ENCODE peak calls at places on chromosomes 11 and 22, in four cellular contexts. One of them, this sample, is unnamed.

GRCh38 chr11:122040476-122040875 is 75.5 kb downstream of the BLID start:
- DNase-seq in adrenal gland: no peak
- DNase-seq in right atrium auricular region: no peak
- DNase-seq in HCT116: no peak
- DNase-seq in this sample: no peak

GRCh38 chr11:32053151-32053550 is 37.7 kb upstream of the RCN1 start:
- DNase-seq in adrenal gland: no peak
- DNase-seq in right atrium auricular region: no peak
- DNase-seq in HCT116: no peak
- DNase-seq in this sample: no peak

GRCh38 chr11:19664896-19665548 is 47.6 kb upstream of the NAV2 start:
- DNase-seq in adrenal gland: peak; percentile 38
- DNase-seq in right atrium auricular region: peak; percentile 77
- DNase-seq in HCT116: no peak
- DNase-seq in this sample: no peak

GRCh38 chr11:86150826-86151187 is 81.9 kb upstream of the PICALM start:
- DNase-seq in adrenal gland: no peak
- DNase-seq in right atrium auricular region: no peak
- DNase-seq in HCT116: no peak
- DNase-seq in this sample: no peak

GRCh38 chr11:118046051-118046963 is 30.6 kb upstream of the TMPRSS4 start:
- DNase-seq in adrenal gland: no peak
- DNase-seq in right atrium auricular region: no peak
- DNase-seq in HCT116: no peak
- DNase-seq in this sample: no peak

GRCh38 chr11:72573380-72573949 is 100.8 kb downstream of the PDE2A start:
- DNase-seq in adrenal gland: peak; percentile 47
- DNase-seq in right atrium auricular region: no peak
- DNase-seq in HCT116: peak; percentile 23
- DNase-seq in this sample: no peak

GRCh38 chr11:86089659-86090058 is 20.8 kb upstream of the PICALM start:
- DNase-seq in adrenal gland: no peak
- DNase-seq in right atrium auricular region: no peak
- DNase-seq in HCT116: no peak
- DNase-seq in this sample: no peak

GRCh38 chr11:64762916-64763803 is 3.4 kb upstream of the PYGM start:
- DNase-seq in adrenal gland: peak; percentile 81
- DNase-seq in right atrium auricular region: no peak
- DNase-seq in HCT116: no peak
- DNase-seq in this sample: peak; percentile 63

GRCh38 chr11:46537851-46538295 is 56.0 kb downstream of the AMBRA1 start:
- DNase-seq in adrenal gland: peak; percentile 69
- DNase-seq in right atrium auricular region: no peak
- DNase-seq in HCT116: peak; percentile 68
- DNase-seq in this sample: no peak

GRCh38 chr11:14703731-14704130 is 60.1 kb downstream of the PDE3B start:
- DNase-seq in adrenal gland: no peak
- DNase-seq in right atrium auricular region: no peak
- DNase-seq in HCT116: no peak
- DNase-seq in this sample: no peak

GRCh38 chr11:114774599-114775365 is 96.5 kb downstream of the NXPE2 start:
- DNase-seq in adrenal gland: peak; percentile 60
- DNase-seq in right atrium auricular region: no peak
- DNase-seq in HCT116: peak; percentile 0
- DNase-seq in this sample: no peak

GRCh38 chr11:27087425-27087824 is 46.8 kb downstream of the BBOX1 start:
- DNase-seq in adrenal gland: no peak
- DNase-seq in right atrium auricular region: no peak
- DNase-seq in HCT116: no peak
- DNase-seq in this sample: no peak

GRCh38 chr11:120211522-120212258 is 858 bp downstream of the OAF start:
- DNase-seq in adrenal gland: no peak
- DNase-seq in right atrium auricular region: no peak
- DNase-seq in HCT116: no peak
- DNase-seq in this sample: no peak

DNA sequence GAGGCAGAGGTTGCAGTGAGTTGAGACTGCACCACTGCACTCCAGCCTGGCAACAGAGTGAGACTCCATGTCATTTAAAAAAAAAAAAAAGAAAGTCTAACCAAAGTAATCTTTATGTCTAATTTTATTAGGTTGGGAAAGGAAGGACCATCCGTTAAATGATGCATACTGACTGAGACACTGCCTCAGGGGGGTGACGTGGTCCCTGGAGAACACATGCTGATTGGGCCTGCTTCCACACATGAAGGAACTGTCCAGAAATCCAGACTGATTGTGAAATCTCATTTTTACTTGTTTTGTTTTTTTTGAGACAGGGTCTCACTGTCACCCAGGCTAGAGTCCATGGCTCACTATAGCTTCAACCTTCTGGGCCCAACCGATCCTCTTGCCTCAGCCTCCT is 5.5 kb downstream of the SF3A1 start:
- DNase-seq in adrenal gland: no peak
- DNase-seq in right atrium auricular region: no peak
- DNase-seq in HCT116: no peak
- DNase-seq in this sample: no peak
- H3K4me1 ChIP-seq in adrenal gland: peaks cover 40% of the 10 kb centered on the region
- H3K4me1 ChIP-seq in right atrium auricular region: peaks cover 28% of the 10 kb centered on the region
- H3K4me1 ChIP-seq in HCT116: peaks cover 17% of the 10 kb centered on the region
- H3K4me1 ChIP-seq in this sample: peaks cover 22% of the 10 kb centered on the region

GRCh38 chr11:67429722-67430121 is 1.4 kb downstream of the RPS6KB2 start:
- DNase-seq in adrenal gland: no peak
- DNase-seq in right atrium auricular region: no peak
- DNase-seq in HCT116: no peak
- DNase-seq in this sample: no peak
- H3K4me3 ChIP-seq in adrenal gland: no peak overlapping the region
- H3K4me3 ChIP-seq in right atrium auricular region: no peak overlapping the region
- H3K4me3 ChIP-seq in HCT116: peak overlapping the region; percentile 98
- H3K4me3 ChIP-seq in this sample: peak overlapping the region; percentile 63

DNA sequence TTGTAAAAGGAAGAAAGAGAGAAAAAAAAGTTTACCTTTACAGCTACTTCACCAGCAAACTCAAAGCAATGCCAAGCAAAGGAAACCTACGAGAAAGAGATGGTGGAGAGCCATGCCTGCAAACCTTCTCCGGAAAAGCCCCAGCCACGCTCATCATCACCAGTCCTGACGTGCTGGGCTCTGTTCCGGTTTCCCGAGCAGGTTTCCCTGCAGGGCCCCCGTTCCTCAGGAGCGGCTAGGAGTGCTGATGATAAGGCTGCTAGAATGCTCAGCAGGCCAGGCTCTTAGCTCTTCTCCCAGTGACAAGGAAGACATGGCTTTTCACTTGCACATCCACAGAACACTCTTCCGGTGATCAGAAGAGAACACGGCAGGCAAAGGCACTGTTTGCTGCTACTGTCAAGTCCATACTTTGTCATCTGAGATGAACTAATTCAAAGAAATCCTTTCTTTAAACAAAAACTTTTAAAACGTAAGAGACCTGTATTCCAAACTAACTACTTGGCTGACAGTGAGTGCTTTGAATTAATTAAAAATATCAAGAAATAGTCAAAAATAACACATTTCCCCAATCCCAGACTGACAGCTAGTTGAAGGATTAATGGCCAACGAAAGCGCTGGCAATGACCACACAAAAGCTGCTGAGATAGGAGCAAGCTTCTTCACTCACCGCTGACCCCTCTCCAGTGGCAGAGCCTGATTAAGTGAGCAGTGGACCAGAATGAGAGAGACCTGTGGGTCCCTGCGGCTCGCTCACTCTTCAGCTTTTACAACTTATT is 35.8 kb downstream of the DUSP8 start:
- DNase-seq in adrenal gland: no peak
- DNase-seq in right atrium auricular region: no peak
- DNase-seq in HCT116: no peak
- DNase-seq in this sample: no peak
- H3K4me1 ChIP-seq in adrenal gland: peaks cover 39% of the 10 kb centered on the region
- H3K4me1 ChIP-seq in right atrium auricular region: peaks cover 63% of the 10 kb centered on the region
- H3K4me1 ChIP-seq in HCT116: peaks cover 10% of the 10 kb centered on the region
- H3K4me1 ChIP-seq in this sample: peaks cover 57% of the 10 kb centered on the region

DNA sequence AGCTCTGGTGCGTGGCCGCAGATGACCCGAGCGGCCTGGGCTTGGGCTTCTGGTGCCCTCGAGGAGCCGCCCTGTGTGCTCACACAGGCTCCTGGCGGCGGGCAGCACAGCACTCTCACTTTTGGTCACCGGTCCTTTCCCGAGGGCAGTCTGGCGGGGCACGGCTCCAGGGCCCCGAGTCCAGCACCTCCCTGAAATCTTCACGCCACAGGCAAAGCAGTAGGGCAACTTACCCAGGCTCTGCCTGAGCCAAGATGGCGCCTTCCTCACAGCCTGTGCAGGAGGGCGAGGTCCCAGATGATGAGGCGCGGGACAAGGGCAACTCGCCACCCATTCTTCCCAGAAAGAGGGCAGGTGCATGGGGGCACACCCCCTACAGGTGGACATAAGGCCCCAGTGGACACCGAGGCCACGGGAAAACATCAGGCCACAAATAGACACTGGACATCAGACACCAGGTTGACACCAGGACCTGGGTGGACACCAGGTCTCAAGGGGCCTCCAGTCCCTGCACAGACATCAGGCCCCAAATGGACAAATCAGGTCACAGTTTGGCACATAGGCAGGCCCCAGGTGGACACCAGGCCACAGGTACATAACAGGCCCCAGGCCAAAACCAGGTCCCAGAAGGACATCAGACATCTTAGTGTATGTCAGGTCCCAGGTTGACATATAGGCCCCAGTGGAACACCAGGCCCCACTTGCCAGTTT is 57.6 kb upstream of the SEPTIN5 start:
- DNase-seq in adrenal gland: no peak
- DNase-seq in right atrium auricular region: no peak
- DNase-seq in HCT116: no peak
- DNase-seq in this sample: no peak
- H3K4me3 ChIP-seq in adrenal gland: no peak overlapping the region
- H3K4me3 ChIP-seq in right atrium auricular region: no peak overlapping the region
- H3K4me3 ChIP-seq in HCT116: no peak overlapping the region
- H3K4me3 ChIP-seq in this sample: no peak overlapping the region